ENCODE peak calls at places on chromosomes 16 and 17, in five cellular contexts. J is right cardiac atrium, S is Peyer's patch, H is body of pancreas, D is endodermal cell. T is an unnamed sample.
A peak's percentile ranks its signal among the peaks of the same experiment; 100 is the strongest.

GRCh38 chr16:51409001-51409675 is 258.1 kb upstream of the SALL1 start:
- DNase-seq in J (no peak), S (no peak), H (no peak), D (no peak), T (no peak)

GRCh38 chr17:28622186-28622585 is 8.2 kb upstream of the RSKR start:
- DNase-seq in J (no peak), S (no peak), H (no peak), D (no peak), T (no peak)

GRCh38 chr17:73422121-73422520 is 110.3 kb upstream of the CDC42EP4 start:
- DNase-seq in J (no peak), S (no peak), H (no peak), D (no peak), T (no peak)

GRCh38 chr17:4715071-4715749 is 4.8 kb downstream of the ARRB2 start:
- DNase-seq in J (no peak), S (peak; percentile 70), H (no peak), D (no peak), T (peak; percentile 74)

GRCh38 chr17:78111012-78111726 is 17.4 kb downstream of the TMC6 start:
- DNase-seq in J (no peak), S (no peak), H (no peak), D (no peak), T (no peak)

GRCh38 chr16:65312071-65312470 is 190.2 kb upstream of the CDH11 start:
- DNase-seq in J (no peak), S (no peak), H (no peak), D (no peak), T (no peak)

GRCh38 chr17:44414394-44415155 is 25.1 kb upstream of the ITGA2B start:
- DNase-seq in J (no peak), S (no peak), H (no peak), D (no peak), T (no peak)

GRCh38 chr16:77805403-77805802 is 17.0 kb downstream of the VAT1L start:
- DNase-seq in J (no peak), S (no peak), H (peak; percentile 28), D (no peak), T (no peak)

GRCh38 chr16:4537376-4538066 is 1.1 kb downstream of the CDIP1 start:
- DNase-seq in J (peak; percentile 52), S (peak; percentile 57), H (no peak), D (peak; percentile 81), T (no peak)

GRCh38 chr17:77215281-77215680 is 74.5 kb downstream of the SEC14L1 start:
- DNase-seq in J (no peak), S (no peak), H (no peak), D (no peak), T (no peak)

GRCh38 chr16:68910051-68910450 is 66.7 kb downstream of the TANGO6 start:
- DNase-seq in J (no peak), S (no peak), H (peak; percentile 84), D (no peak), T (no peak)

GRCh38 chr16:75476817-75477216 is 12.3 kb upstream of the TMEM170A start:
- DNase-seq in J (no peak), S (no peak), H (no peak), D (no peak), T (no peak)

GRCh38 chr16:3259097-3259496 is 2.7 kb upstream of the MEFV start:
- DNase-seq in J (no peak), S (peak; percentile 58), H (peak; percentile 73), D (no peak), T (no peak)

GRCh38 chr17:78915872-78916632 is 9.1 kb downstream of the TIMP2 start:
- DNase-seq in J (peak; percentile 74), S (peak; percentile 74), H (peak; percentile 66), D (no peak), T (peak; percentile 53)

GRCh38 chr16:27236635-27237228 is 31.8 kb downstream of the NSMCE1 start:
- DNase-seq in J (no peak), S (no peak), H (no peak), D (no peak), T (no peak)

GRCh38 chr16:35193956-35194355 is 1734.5 kb downstream of the TP53TG3F start:
- DNase-seq in J (no peak), S (no peak), H (no peak), D (no peak), T (no peak)

GRCh38 chr17:38583833-38584349 is 21.9 kb downstream of the SRCIN1 start:
- DNase-seq in J (no peak), S (no peak), H (no peak), D (peak; percentile 65), T (no peak)
- H3K4me1 ChIP-seq in J (no peaks in the 10 kb centered on the region), S (peaks cover 12% of the 10 kb centered on the region), H (peaks cover 17% of the 10 kb centered on the region), D (peaks cover 4% of the 10 kb centered on the region), T (peaks cover 9% of the 10 kb centered on the region)

GRCh38 chr16:13348416-13348815 is 447.0 kb downstream of the SHISA9 start:
- DNase-seq in J (no peak), S (no peak), H (no peak), D (no peak), T (no peak)

GRCh38 chr16:13350000-13350399 is 448.6 kb downstream of the SHISA9 start:
- DNase-seq in J (no peak), S (no peak), H (no peak), D (no peak), T (no peak)

GRCh38 chr16:13351222-13351621 is 449.8 kb downstream of the SHISA9 start:
- DNase-seq in J (no peak), S (no peak), H (no peak), D (no peak), T (no peak)

GRCh38 chr16:13351651-13352217 is 450.3 kb downstream of the SHISA9 start:
- DNase-seq in J (no peak), S (no peak), H (no peak), D (no peak), T (no peak)
- H3K4me1 ChIP-seq in J (no peaks in the 10 kb centered on the region), S (no peaks in the 10 kb centered on the region), H (no peaks in the 10 kb centered on the region), D (peaks cover 21% of the 10 kb centered on the region), T (no peaks in the 10 kb centered on the region)

GRCh38 chr16:71707199-71707598 is 17.3 kb downstream of the PHLPP2 start:
- DNase-seq in J (no peak), S (peak; percentile 61), H (no peak), D (no peak), T (no peak)
- H3K4me1 ChIP-seq in J (peaks cover 5% of the 10 kb centered on the region), S (peaks cover 29% of the 10 kb centered on the region), H (peaks cover 10% of the 10 kb centered on the region), D (peaks cover 5% of the 10 kb centered on the region), T (peaks cover 10% of the 10 kb centered on the region)

GRCh38 chr16:47943235-47943634 is 212.6 kb downstream of the ABCC12 start:
- DNase-seq in J (no peak), S (no peak), H (no peak), D (no peak), T (no peak)
- H3K4me1 ChIP-seq in J (no peaks in the 10 kb centered on the region), S (no peaks in the 10 kb centered on the region), H (no peaks in the 10 kb centered on the region), D (peaks cover 14% of the 10 kb centered on the region), T (no peaks in the 10 kb centered on the region)

GRCh38 chr16:86579268-86580062 is 1.1 kb downstream of the FOXL1 start:
- DNase-seq in J (no peak), S (no peak), H (no peak), D (peak; percentile 67), T (no peak)

GRCh38 chr16:86578056-86578455 is 293 bp upstream of the FOXL1 start:
- DNase-seq in J (no peak), S (no peak), H (no peak), D (no peak), T (no peak)

GRCh38 chr16:86577314-86577971 is 906 bp upstream of the FOXL1 start:
- DNase-seq in J (no peak), S (no peak), H (no peak), D (peak; percentile 68), T (no peak)

GRCh38 chr16:86580063-86580797 is 1.9 kb downstream of the FOXL1 start:
- DNase-seq in J (no peak), S (no peak), H (no peak), D (no peak), T (no peak)

DNA sequence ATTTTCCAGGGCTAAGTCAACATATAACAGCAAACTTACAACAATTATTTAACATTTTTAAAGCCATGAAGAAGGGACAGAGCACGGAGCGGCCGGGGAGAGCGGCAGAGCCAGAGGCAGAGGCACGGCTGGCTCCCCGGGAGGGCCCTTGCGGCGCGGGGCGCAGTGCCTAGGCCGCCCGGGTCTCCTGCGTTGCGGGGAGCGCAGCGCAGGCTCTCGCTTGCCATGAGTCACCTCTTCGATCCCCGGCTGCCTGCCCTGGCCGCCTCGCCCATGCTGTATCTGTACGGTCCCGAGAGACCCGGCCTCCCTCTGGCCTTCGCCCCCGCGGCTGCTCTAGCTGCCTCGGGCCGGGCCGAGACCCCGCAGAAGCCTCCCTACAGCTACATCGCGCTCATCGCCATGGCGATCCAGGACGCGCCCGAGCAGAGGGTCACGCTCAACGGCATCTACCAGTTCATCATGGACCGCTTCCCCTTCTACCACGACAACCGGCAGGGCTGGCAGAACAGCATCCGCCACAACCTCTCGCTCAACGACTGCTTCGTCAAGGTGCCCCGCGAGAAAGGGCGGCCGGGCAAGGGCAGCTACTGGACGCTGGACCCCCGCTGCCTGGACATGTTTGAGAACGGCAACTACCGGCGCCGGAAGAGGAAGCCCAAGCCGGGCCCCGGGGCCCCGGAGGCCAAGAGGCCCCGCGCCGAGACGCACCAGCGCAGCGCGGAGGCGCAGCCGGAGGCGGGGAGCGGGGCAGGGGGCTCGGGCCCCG is at the start of gene FOXL1:
- DNase-seq in J (peak; percentile 71), S (no peak), H (no peak), D (peak; percentile 82), T (no peak)
- H3K4me1 ChIP-seq in J (no peaks in the 10 kb centered on the region), S (peaks cover 7% of the 10 kb centered on the region), H (peaks cover 24% of the 10 kb centered on the region), D (peaks cover 7% of the 10 kb centered on the region), T (peaks cover 5% of the 10 kb centered on the region)

DNA sequence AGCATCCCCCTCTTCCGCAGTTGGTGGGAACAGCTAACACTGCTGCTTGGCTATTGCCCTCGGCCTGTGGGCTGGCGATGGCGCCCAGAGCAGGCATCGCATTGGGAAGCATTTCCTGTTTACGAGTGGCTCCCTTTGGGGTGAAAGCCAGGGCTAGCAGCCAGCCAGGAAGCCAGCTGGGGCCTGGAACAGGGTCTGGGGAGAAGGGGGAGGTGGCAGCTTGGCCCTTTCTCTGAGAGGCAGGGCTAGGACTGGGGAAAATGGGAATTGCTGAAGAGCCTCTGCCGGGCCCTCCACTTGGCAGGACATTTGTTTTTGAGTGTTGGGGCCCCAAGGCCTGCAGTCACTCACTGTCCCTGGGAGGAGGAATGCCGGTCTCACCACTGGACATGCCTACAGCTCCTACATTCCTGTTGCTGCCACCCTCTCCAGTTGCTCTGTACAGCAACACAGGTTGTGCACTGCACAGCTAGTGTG is 2.5 kb upstream of the MTSS2 start:
- DNase-seq in J (peak; percentile 76), S (no peak), H (peak; percentile 42), D (peak; percentile 75), T (peak; percentile 67)
- H3K4me1 ChIP-seq in J (peaks cover 46% of the 10 kb centered on the region), S (peaks cover 82% of the 10 kb centered on the region), H (peaks cover 45% of the 10 kb centered on the region), D (peaks cover 4% of the 10 kb centered on the region), T (peaks cover 44% of the 10 kb centered on the region)

DNA sequence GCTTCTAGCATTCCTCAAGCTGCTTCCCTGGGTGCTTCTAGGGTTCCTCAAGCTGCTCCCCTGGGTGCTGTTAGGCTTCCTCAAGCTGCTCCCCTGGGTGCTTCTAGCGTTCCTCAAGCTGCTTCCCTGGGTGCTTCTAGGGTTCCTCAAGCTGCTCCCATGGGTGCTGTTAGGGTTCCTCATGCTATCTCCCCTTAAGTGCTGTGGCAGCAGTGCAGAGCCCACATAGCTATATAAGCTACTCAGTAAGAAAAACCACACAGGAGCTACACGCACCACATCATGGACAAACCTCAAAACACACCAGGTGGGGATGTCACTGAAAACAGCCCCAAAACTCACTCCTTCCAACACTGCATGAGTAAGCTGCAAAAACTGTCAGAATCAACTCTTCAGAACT is 35.2 kb downstream of the ANKRD11 start:
- DNase-seq in J (no peak), S (no peak), H (no peak), D (no peak), T (no peak)
- H3K4me1 ChIP-seq in J (peaks cover 11% of the 10 kb centered on the region), S (peaks cover 37% of the 10 kb centered on the region), H (peaks cover 56% of the 10 kb centered on the region), D (peaks cover 7% of the 10 kb centered on the region), T (peaks cover 25% of the 10 kb centered on the region)

GRCh38 chr16:81487301-81487720 is 42.7 kb downstream of the CMIP start:
- DNase-seq in J (no peak), S (no peak), H (no peak), D (no peak), T (no peak)
- H3K4me1 ChIP-seq in J (peaks cover 14% of the 10 kb centered on the region), S (peaks cover 72% of the 10 kb centered on the region), H (peaks cover 29% of the 10 kb centered on the region), D (no peaks in the 10 kb centered on the region), T (peaks cover 37% of the 10 kb centered on the region)

T was measured in mucosa of descending colon.